ENCODE peak calls at places on chromosomes 5 and 9, in eight cellular contexts. S, Q, T, Y, I, J, U and D are unnamed samples. For H3K36me3, the result is how much of the 10 kb centered on the place peaks cover.

GRCh38 chr5:170306381-170306790 is 8.8 kb upstream of the LCP2 start:
- DNase-seq in S (peak), Q (peak), T (peak), Y (peak), I (no peak), J (peak), U (peak), D (no peak)

GRCh38 chr5:142685418-142686209 is at the start of gene FGF1:
- DNase-seq in S (peak), Q (peak), T (peak), Y (peak), I (peak), J (no peak), U (peak), D (no peak)

GRCh38 chr9:135215571-135216161 is 128.2 kb downstream of the OLFM1 start:
- DNase-seq in S (peak), Q (peak), T (peak), Y (peak), I (peak), J (no peak), U (no peak), D (no peak)

GRCh38 chr9:72843525-72844439 is 109.1 kb downstream of the ALDH1A1 start:
- DNase-seq in S (no peak), Q (no peak), T (no peak), Y (no peak), I (no peak), J (peak), U (no peak), D (no peak)

GRCh38 chr5:3027185-3027865 is 275.8 kb upstream of the IRX2 start:
- DNase-seq in S (no peak), Q (no peak), T (no peak), Y (no peak), I (no peak), J (no peak), U (no peak), D (no peak)

GRCh38 chr9:20189871-20190270 is 401.0 kb upstream of the SLC24A2 start:
- DNase-seq in S (no peak), Q (no peak), T (no peak), Y (no peak), I (no peak), J (no peak), U (no peak), D (no peak)

GRCh38 chr9:124818431-124819281 is 34.6 kb upstream of the WDR38 start:
- DNase-seq in S (no peak), Q (peak), T (peak), Y (no peak), I (peak), J (peak), U (peak), D (no peak)

GRCh38 chr5:107248065-107248695 is 422.6 kb downstream of the EFNA5 start:
- DNase-seq in S (peak), Q (peak), T (peak), Y (peak), I (peak), J (peak), U (peak), D (peak)

GRCh38 chr9:99046542-99047071 is 58.3 kb upstream of the TGFBR1 start:
- DNase-seq in S (no peak), Q (no peak), T (no peak), Y (no peak), I (no peak), J (peak), U (no peak), D (no peak)

GRCh38 chr5:114940709-114941108 is 229.0 kb downstream of the TRIM36 start:
- DNase-seq in S (no peak), Q (no peak), T (no peak), Y (no peak), I (no peak), J (no peak), U (no peak), D (no peak)

GRCh38 chr9:122807271-122807900 is 7.5 kb downstream of the OR1K1 start:
- DNase-seq in S (no peak), Q (peak), T (no peak), Y (no peak), I (no peak), J (no peak), U (no peak), D (no peak)

GRCh38 chr9:94757158-94757557 is 30.7 kb downstream of the AOPEP start:
- DNase-seq in S (no peak), Q (peak), T (no peak), Y (no peak), I (no peak), J (peak), U (peak), D (no peak)

GRCh38 chr5:43685271-43685950 is 82.4 kb downstream of the NNT start:
- DNase-seq in S (no peak), Q (peak), T (no peak), Y (no peak), I (no peak), J (peak), U (no peak), D (no peak)

GRCh38 chr5:130992095-130992494 is 173.0 kb downstream of the HINT1 start:
- DNase-seq in S (no peak), Q (peak), T (no peak), Y (no peak), I (no peak), J (peak), U (no peak), D (no peak)

GRCh38 chr9:18638448-18639249 is 164.7 kb downstream of the ADAMTSL1 start:
- DNase-seq in S (no peak), Q (peak), T (no peak), Y (no peak), I (no peak), J (peak), U (no peak), D (no peak)

GRCh38 chr9:18632624-18633407 is 158.9 kb downstream of the ADAMTSL1 start:
- DNase-seq in S (peak), Q (peak), T (peak), Y (no peak), I (no peak), J (peak), U (peak), D (peak)

DNA sequence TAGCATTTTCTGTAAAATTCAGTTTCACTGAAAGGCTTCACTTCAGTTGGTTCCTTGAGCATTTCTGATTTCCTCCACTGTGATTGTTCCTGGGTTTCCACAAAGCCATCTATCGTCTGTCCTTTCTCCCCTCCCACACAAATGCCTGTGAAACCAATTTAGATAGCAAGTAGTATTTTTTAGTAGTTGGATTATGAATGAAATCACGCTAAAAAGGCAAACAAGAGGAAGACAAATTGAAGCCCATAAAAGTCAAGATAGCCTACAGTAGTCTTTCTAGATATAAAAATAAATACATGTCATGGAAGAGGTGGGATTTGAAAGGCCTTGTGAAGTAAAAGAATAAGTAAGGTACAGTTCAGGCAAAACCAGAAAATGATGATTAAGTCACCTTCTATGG is 162.8 kb downstream of the ADAMTSL1 start:
- DNase-seq in S (no peak), Q (peak), T (no peak), Y (no peak), I (no peak), J (no peak), U (no peak), D (no peak)
- H3K36me3 ChIP-seq in S (under half), Q (under half), T (under half), Y (under half), I (under half), J (under half), U (under half), D (under half)

DNA sequence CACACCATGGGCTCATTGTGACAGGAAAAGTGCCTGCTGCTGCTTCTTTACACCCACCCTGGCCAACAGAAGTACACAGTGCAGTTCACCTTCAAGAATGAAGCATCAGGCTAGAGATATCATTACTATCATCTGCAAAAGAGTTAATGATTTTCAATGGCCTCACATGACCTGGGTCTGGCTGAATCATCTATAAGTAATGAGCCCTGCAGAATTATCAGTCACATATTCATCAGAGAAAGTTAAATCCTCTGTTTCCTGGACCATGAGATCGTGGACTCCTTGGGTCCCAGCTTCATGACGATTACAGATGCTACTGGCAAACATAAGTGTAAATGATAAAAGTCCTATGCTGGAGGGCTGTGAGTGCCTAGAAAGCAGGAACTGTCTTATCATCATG is 8.3 kb downstream of the BAG1 start:
- DNase-seq in S (no peak), Q (no peak), T (no peak), Y (no peak), I (no peak), J (no peak), U (no peak), D (no peak)
- H3K36me3 ChIP-seq in S (under half), Q (under half), T (under half), Y (half or more), I (half or more), J (under half), U (half or more), D (half or more)

GRCh38 chr9:119436261-119436660 is 67.0 kb upstream of the BRINP1 start:
- DNase-seq in S (no peak), Q (no peak), T (no peak), Y (no peak), I (no peak), J (no peak), U (no peak), D (no peak)
- H3K36me3 ChIP-seq in S (under half), Q (under half), T (under half), Y (under half), I (under half), J (under half), U (under half), D (under half)

GRCh38 chr9:87664153-87665060 is 61.5 kb upstream of the CTSL start:
- DNase-seq in S (no peak), Q (no peak), T (no peak), Y (no peak), I (no peak), J (no peak), U (no peak), D (no peak)
- H3K36me3 ChIP-seq in S (under half), Q (under half), T (under half), Y (under half), I (under half), J (half or more), U (under half), D (under half)

DNA sequence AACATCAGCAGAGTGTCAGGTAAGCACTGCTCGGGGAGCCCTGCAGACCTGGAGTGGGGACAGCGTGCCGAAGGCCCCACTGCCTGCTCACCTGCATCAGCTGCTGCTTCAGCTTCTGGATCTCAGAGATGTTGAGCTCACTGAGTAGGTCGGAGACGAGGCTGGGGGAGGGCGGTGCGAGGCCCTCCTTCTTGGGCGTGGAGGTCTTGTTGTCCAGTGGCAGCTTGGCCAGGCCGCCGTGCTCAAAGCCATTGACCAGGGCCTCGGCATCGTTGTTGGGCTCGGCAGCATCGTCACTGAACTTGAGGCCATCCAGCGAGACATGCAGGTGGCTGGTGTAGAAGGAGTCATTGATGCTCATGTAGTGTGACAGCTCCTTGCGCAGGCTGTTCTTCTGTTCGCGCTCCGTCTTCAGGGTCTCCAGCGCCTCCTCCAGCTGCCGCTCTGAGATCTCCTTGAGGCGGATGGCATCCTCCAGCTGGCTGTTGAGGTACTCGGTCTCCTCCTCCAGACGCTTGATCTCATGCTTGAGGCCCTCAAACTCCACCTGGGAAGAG is 44.3 kb downstream of the BICD2 start:
- DNase-seq in S (no peak), Q (no peak), T (no peak), Y (no peak), I (no peak), J (no peak), U (no peak), D (no peak)
- H3K36me3 ChIP-seq in S (under half), Q (under half), T (under half), Y (half or more), I (half or more), J (half or more), U (half or more), D (under half)

GRCh38 chr5:66671305-66671704 is 75.1 kb downstream of the MAST4 start:
- DNase-seq in S (no peak), Q (no peak), T (no peak), Y (no peak), I (no peak), J (no peak), U (no peak), D (no peak)

GRCh38 chr5:66666778-66667177 is 70.6 kb downstream of the MAST4 start:
- DNase-seq in S (peak), Q (no peak), T (no peak), Y (peak), I (no peak), J (no peak), U (no peak), D (no peak)

GRCh38 chr5:66674802-66675201 is 78.6 kb downstream of the MAST4 start:
- DNase-seq in S (no peak), Q (no peak), T (no peak), Y (no peak), I (no peak), J (no peak), U (no peak), D (no peak)

GRCh38 chr5:66669862-66670195 is 73.6 kb downstream of the MAST4 start:
- DNase-seq in S (no peak), Q (no peak), T (no peak), Y (no peak), I (no peak), J (no peak), U (no peak), D (no peak)

GRCh38 chr5:66669086-66669861 is 73.1 kb downstream of the MAST4 start:
- DNase-seq in S (no peak), Q (no peak), T (no peak), Y (no peak), I (no peak), J (no peak), U (no peak), D (no peak)
- H3K36me3 ChIP-seq in S (under half), Q (under half), T (under half), Y (under half), I (under half), J (under half), U (under half), D (under half)

GRCh38 chr9:88421348-88421747 is 33.1 kb downstream of the SPIN1 start:
- DNase-seq in S (no peak), Q (no peak), T (no peak), Y (no peak), I (no peak), J (no peak), U (no peak), D (no peak)
- H3K36me3 ChIP-seq in S (under half), Q (under half), T (under half), Y (under half), I (under half), J (under half), U (under half), D (under half)

GRCh38 chr9:92325269-92325990 is at the start of the genes CENPP and NOL8:
- DNase-seq in S (peak), Q (peak), T (peak), Y (peak), I (peak), J (peak), U (peak), D (peak)
- H3K36me3 ChIP-seq in S (under half), Q (under half), T (under half), Y (under half), I (under half), J (under half), U (under half), D (under half)